ENCODE peak calls at places on chromosomes 16 and 17, in nine cellular contexts. P, E, V, B, O, T, W, Y and F are unnamed samples.

GRCh38 chr16:987846-988245 is 6.3 kb downstream of the SOX8 start:
- DNase-seq in P (no peak), E (no peak), V (no peak), B (no peak), O (no peak), T (no peak), W (no peak), Y (no peak), F (no peak)

GRCh38 chr17:82418001-82418986 is at the start of the genes HEXD and OGFOD3:
- DNase-seq in P (peak; percentile 90), E (peak; percentile 81), V (peak; percentile 70), B (peak; percentile 94), O (peak; percentile 69), T (peak; percentile 86), W (peak; percentile 92), Y (peak; percentile 88), F (peak; percentile 75)

GRCh38 chr16:70563571-70563970 is 40.0 kb downstream of the SF3B3 start:
- DNase-seq in P (no peak), E (no peak), V (no peak), B (no peak), O (no peak), T (no peak), W (no peak), Y (no peak), F (peak; percentile 28)

GRCh38 chr17:70161519-70161918 is 7.8 kb upstream of the KCNJ2 start:
- DNase-seq in P (no peak), E (no peak), V (no peak), B (no peak), O (no peak), T (no peak), W (no peak), Y (no peak), F (no peak)

GRCh38 chr17:9628509-9628908 is 16.8 kb upstream of the USP43 start:
- DNase-seq in P (no peak), E (no peak), V (no peak), B (no peak), O (no peak), T (peak; percentile 61), W (no peak), Y (no peak), F (no peak)

GRCh38 chr16:27426423-27427408 is 24.7 kb downstream of the IL21R start:
- DNase-seq in P (peak; percentile 26), E (peak; percentile 79), V (peak; percentile 88), B (peak; percentile 55), O (peak; percentile 49), T (peak; percentile 47), W (no peak), Y (peak; percentile 31), F (peak; percentile 89)

GRCh38 chr17:59756236-59756818 is 48.9 kb downstream of the VMP1 start:
- DNase-seq in P (no peak), E (no peak), V (peak; percentile 75), B (no peak), O (no peak), T (peak; percentile 99), W (no peak), Y (no peak), F (peak; percentile 97)

GRCh38 chr17:73349647-73350046 is 37.8 kb upstream of the CDC42EP4 start:
- DNase-seq in P (no peak), E (no peak), V (no peak), B (no peak), O (no peak), T (no peak), W (no peak), Y (no peak), F (no peak)

GRCh38 chr16:82265809-82266208 is 95.8 kb upstream of the MPHOSPH6 start:
- DNase-seq in P (no peak), E (no peak), V (no peak), B (no peak), O (no peak), T (no peak), W (no peak), Y (no peak), F (no peak)

GRCh38 chr16:82264781-82265180 is 94.8 kb upstream of the MPHOSPH6 start:
- DNase-seq in P (no peak), E (no peak), V (no peak), B (no peak), O (no peak), T (no peak), W (no peak), Y (no peak), F (no peak)

GRCh38 chr16:82262244-82262643 is 92.2 kb upstream of the MPHOSPH6 start:
- DNase-seq in P (no peak), E (no peak), V (no peak), B (no peak), O (no peak), T (no peak), W (no peak), Y (no peak), F (no peak)

GRCh38 chr16:82260212-82260795 is 90.3 kb upstream of the MPHOSPH6 start:
- DNase-seq in P (no peak), E (no peak), V (no peak), B (no peak), O (no peak), T (no peak), W (no peak), Y (no peak), F (no peak)

DNA sequence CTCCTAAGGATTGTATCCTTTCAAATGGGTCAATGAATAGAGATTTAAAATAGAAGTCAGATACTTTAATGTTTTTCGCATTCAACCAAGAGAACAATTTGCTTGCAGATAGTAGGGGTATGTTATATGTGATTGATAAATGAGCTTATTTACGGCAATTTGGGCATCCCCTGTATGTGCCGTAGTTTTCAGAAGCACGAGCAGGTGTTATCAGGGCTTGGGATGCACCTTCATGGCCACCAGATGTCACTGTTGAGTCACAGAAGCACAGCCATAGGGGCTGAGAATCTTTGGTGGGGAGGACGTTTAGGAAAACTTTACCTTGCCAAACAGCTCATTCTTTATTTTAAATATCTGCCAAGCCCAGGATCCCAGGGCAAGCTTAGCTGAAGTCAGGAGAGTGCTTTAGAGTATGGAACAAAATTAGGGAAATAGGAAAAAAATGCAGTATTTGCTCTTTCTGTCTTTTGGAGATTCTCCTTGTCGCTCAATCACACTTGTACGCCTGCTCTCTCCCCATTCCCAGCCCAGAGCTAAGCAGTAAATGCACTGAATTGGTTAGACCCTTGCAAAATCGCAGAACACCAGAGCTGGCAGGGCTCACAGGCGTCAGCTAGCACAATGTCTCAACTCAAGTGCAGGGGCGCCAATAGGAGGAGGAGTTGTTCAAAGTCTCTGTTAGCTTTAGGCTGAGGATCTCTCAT is 93.6 kb upstream of the MPHOSPH6 start:
- DNase-seq in P (peak; percentile 68), E (peak; percentile 48), V (peak; percentile 52), B (peak; percentile 61), O (peak; percentile 50), T (peak; percentile 48), W (peak; percentile 73), Y (peak; percentile 51), F (peak; percentile 40)
- TF ChIP-seq CTCF in P (peak; percentile 95), E (peak; percentile 89), V (peak; percentile 98), B (peak; percentile 94), O (peak; percentile 95), T (peak; percentile 90), W (peak; percentile 92), Y (peak; percentile 84), F (peak; percentile 99)

DNA sequence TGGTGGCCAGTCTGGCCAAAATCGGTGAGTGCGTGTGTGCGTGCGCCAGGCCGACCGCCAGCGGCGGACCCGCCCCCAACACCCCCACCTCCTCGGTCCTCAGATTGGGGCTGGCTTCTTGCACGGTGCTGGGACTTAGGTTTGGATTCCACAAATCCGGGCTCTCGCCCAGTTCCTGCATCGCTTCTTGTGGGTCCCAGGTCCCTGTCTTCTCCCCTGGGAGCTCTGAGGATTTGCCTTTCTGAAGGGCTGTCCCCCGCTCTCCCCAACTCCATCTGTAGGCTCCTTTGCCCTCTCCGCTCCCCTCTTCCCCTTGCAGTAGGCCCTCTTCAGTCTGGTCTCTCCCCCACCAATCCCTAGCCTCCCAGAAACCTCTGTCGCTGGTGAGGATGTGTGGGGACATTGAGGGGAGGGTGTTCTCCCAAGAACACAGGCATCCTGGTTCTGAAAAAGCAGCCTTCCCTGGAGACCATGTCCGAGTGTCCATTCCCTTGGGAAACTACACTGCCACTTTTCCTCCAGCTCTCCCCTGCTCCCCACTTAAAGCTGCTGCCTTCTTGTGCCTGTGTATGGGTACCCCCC is 490 bp downstream of the SLC9A5 start:
- DNase-seq in P (no peak), E (no peak), V (no peak), B (no peak), O (peak; percentile 17), T (no peak), W (peak; percentile 8), Y (no peak), F (no peak)
- TF ChIP-seq CTCF in P (no peak), E (no peak), V (no peak), B (peak; percentile 4), O (no peak), T (no peak), W (no peak), Y (no peak), F (no peak)

GRCh38 chr17:7528842-7529241 is 20.0 kb upstream of the TNFSF12 start:
- DNase-seq in P (no peak), E (no peak), V (no peak), B (no peak), O (no peak), T (no peak), W (no peak), Y (no peak), F (no peak)

DNA sequence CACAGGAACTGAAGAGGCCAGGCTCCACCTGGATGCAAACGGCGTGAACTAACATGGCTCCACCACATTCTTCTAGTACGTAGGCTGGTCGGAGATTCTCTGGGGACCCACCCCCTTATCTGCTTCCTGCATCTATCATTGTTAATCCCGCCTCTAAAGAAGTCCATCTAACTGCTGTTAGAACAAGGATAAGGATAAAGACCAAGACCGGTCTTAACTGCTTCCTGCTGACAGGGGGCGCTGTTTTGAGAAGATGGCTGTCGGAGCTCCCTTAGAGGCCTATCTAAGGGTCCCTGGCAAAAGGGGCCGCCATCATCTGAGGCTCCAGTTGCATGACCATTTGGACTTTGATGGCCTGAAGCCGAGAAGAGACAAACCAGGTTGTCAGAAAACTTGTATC is 25.8 kb upstream of the TNFSF12 start:
- DNase-seq in P (peak; percentile 43), E (peak; percentile 58), V (peak; percentile 17), B (peak; percentile 93), O (no peak), T (peak; percentile 63), W (no peak), Y (no peak), F (no peak)
- TF ChIP-seq CTCF in P (peak; percentile 44), E (peak; percentile 66), V (peak; percentile 14), B (peak; percentile 83), O (peak; percentile 38), T (peak; percentile 28), W (peak; percentile 43), Y (no peak), F (peak; percentile 42)

GRCh38 chr16:89073346-89074221 is 20.1 kb upstream of the ACSF3 start:
- DNase-seq in P (no peak), E (no peak), V (no peak), B (no peak), O (no peak), T (no peak), W (no peak), Y (no peak), F (no peak)

GRCh38 chr16:89070590-89070989 is 23.1 kb upstream of the ACSF3 start:
- DNase-seq in P (no peak), E (no peak), V (no peak), B (no peak), O (no peak), T (no peak), W (no peak), Y (no peak), F (no peak)

GRCh38 chr16:89069920-89070319 is 23.7 kb upstream of the ACSF3 start:
- DNase-seq in P (no peak), E (no peak), V (no peak), B (no peak), O (no peak), T (no peak), W (no peak), Y (no peak), F (no peak)

GRCh38 chr16:89072216-89073130 is 21.2 kb upstream of the ACSF3 start:
- DNase-seq in P (no peak), E (no peak), V (no peak), B (no peak), O (no peak), T (no peak), W (peak; percentile 55), Y (peak; percentile 75), F (peak; percentile 53)

DNA sequence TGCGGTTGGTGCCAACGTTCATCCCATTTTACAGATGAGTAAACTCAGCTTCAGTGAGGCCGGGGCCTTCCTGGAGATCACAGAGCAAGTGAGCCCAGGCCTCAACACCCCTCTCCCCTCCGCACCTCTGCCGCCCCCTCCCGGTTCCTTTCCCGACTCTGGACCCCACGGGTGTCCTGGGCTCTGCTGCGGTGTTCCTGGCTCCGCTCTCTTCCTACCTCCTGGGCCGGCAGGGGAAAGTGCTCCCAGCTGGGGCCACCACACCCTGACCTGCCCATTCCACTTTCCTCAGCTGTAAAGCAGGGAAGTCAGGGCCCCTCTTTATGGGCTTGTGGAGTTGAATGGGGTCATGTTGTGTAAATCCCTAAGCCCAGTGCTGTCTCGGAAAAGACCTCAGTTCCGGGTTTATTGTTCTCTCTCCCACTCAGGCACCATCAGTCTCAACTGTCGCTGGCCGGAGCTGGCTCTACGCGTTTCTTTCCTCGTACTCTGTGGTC is 21.9 kb upstream of the ACSF3 start:
- DNase-seq in P (no peak), E (no peak), V (no peak), B (no peak), O (no peak), T (no peak), W (no peak), Y (no peak), F (no peak)
- TF ChIP-seq CTCF in P (no peak), E (no peak), V (no peak), B (peak; percentile 22), O (no peak), T (no peak), W (no peak), Y (no peak), F (no peak)